ENCODE peak calls at places on chromosomes 3 and 15, in nine cellular contexts. L is lung; X is body of pancreas; N is CD4-positive, CD25-positive, alpha-beta regulatory T cell; F is endodermal cell; Z is neural progenitor cell; H is neuronal stem cell; A is K562; T is left lung. E is an unnamed sample.

GRCh38 chr3:116145613-116146012 is 299.7 kb downstream of the LSAMP start:
- DNase-seq in L (no peak), X (no peak), N (no peak), F (no peak), Z (no peak), H (no peak), A (no peak), T (no peak), E (no peak)

GRCh38 chr3:61807865-61808276 is 246.5 kb downstream of the PTPRG start:
- DNase-seq in L (no peak), X (no peak), N (no peak), F (no peak), Z (peak; percentile 55), H (no peak), A (no peak), T (no peak), E (peak; percentile 85)

GRCh38 chr3:194548346-194549321 is 61.8 kb upstream of the ATP13A3 start:
- DNase-seq in L (no peak), X (no peak), N (no peak), F (no peak), Z (no peak), H (no peak), A (no peak), T (no peak), E (no peak)

GRCh38 chr15:74420193-74420905 is 13.4 kb downstream of the SEMA7A start:
- DNase-seq in L (no peak), X (peak; percentile 28), N (no peak), F (no peak), Z (no peak), H (no peak), A (no peak), T (peak; percentile 29), E (no peak)

GRCh38 chr3:15796331-15796730 is 1.4 kb downstream of the ANKRD28 start:
- DNase-seq in L (no peak), X (no peak), N (no peak), F (no peak), Z (no peak), H (no peak), A (no peak), T (no peak), E (no peak)

GRCh38 chr3:110593749-110594148 is 477.9 kb upstream of the NECTIN3 start:
- DNase-seq in L (no peak), X (no peak), N (no peak), F (no peak), Z (no peak), H (no peak), A (no peak), T (no peak), E (no peak)

GRCh38 chr15:68424754-68425390 is 7.1 kb downstream of the ITGA11 start:
- DNase-seq in L (no peak), X (no peak), N (no peak), F (peak; percentile 21), Z (no peak), H (no peak), A (no peak), T (no peak), E (no peak)

GRCh38 chr3:54262943-54263342 is 140.6 kb downstream of the CACNA2D3 start:
- DNase-seq in L (no peak), X (no peak), N (no peak), F (no peak), Z (no peak), H (no peak), A (no peak), T (no peak), E (no peak)

DNA sequence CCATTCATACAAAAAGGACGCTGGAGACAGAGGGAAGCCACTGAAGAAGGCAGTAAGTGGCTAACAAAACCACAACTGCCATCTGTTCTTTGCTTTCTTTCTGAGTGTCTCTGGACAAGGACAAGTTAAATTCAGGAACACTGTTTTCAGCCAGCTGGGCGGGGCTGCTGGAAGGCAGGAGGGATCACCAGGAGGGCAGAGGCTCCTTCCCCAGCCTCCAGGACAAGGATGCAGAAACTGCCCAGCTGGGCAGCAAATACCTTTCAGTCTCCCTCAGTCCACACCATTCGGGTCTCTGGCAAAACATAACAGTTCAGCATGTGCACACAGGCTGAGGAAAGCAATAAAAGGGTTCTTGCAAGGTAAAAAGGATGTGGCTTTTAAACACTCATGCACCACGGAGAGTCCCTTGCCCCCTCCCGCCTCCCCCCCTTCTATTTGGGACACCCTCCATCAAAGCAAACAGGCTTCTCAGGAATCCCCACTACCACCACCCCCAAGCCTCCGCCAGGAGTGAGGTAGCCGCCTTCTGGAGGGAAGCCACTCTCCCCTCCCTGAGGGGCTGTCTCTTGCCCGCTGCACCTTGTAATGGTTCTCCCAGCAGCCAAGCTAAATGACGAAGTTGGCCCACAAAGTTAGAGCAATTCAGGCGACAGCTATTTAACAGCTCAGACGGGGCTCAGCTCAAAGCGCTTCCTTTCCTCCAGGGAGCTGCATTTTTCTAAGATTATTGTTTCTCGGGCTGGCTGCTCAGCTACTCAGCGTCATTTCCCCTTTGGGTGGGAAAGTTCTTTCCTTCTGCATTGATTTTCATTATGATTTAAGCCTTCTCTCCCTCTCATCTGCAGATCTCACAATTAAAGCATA is 3.8 kb downstream of the HEG1 start:
- DNase-seq in L (no peak), X (no peak), N (peak; percentile 42), F (peak; percentile 90), Z (peak; percentile 66), H (no peak), A (no peak), T (no peak), E (peak; percentile 72)
- H3K4me3 ChIP-seq in L (no peak overlapping the region), X (no peak overlapping the region), N (peak overlapping the region; percentile 90), F (peak overlapping the region; percentile 69), Z (peak overlapping the region; percentile 17), H (no peak overlapping the region), A (no peak overlapping the region), T (no peak overlapping the region), E (peak overlapping the region; percentile 93)

GRCh38 chr3:10524799-10525301 is 19.5 kb upstream of the ATP2B2 start:
- DNase-seq in L (no peak), X (no peak), N (no peak), F (peak; percentile 34), Z (no peak), H (no peak), A (no peak), T (no peak), E (no peak)

GRCh38 chr3:10528046-10528445 is 22.7 kb upstream of the ATP2B2 start:
- DNase-seq in L (no peak), X (no peak), N (no peak), F (peak; percentile 8), Z (peak; percentile 16), H (no peak), A (no peak), T (no peak), E (no peak)

GRCh38 chr3:10529809-10530208 is 24.4 kb upstream of the ATP2B2 start:
- DNase-seq in L (no peak), X (no peak), N (no peak), F (peak; percentile 18), Z (no peak), H (no peak), A (no peak), T (no peak), E (no peak)

GRCh38 chr3:10526366-10526765 is 21.0 kb upstream of the ATP2B2 start:
- DNase-seq in L (no peak), X (no peak), N (no peak), F (peak; percentile 32), Z (no peak), H (no peak), A (no peak), T (no peak), E (no peak)

GRCh38 chr3:10527295-10528016 is 22.1 kb upstream of the ATP2B2 start:
- DNase-seq in L (no peak), X (no peak), N (no peak), F (peak; percentile 57), Z (no peak), H (no peak), A (no peak), T (no peak), E (no peak)
- H3K27ac ChIP-seq in L (no peak overlapping the region), X (no peak overlapping the region), N (no peak overlapping the region), F (no peak overlapping the region), Z (no peak overlapping the region), H (no peak overlapping the region), A (no peak overlapping the region), T (no peak overlapping the region), E (no peak overlapping the region)

GRCh38 chr3:66582721-66583141 is 81.9 kb upstream of the LRIG1 start:
- DNase-seq in L (no peak), X (no peak), N (peak; percentile 13), F (no peak), Z (no peak), H (no peak), A (no peak), T (no peak), E (peak; percentile 72)

GRCh38 chr3:66577804-66578203 is 77.0 kb upstream of the LRIG1 start:
- DNase-seq in L (no peak), X (no peak), N (no peak), F (no peak), Z (no peak), H (no peak), A (no peak), T (no peak), E (no peak)

GRCh38 chr3:66585696-66586095 is 84.9 kb upstream of the LRIG1 start:
- DNase-seq in L (no peak), X (no peak), N (no peak), F (no peak), Z (no peak), H (no peak), A (no peak), T (no peak), E (no peak)

GRCh38 chr3:66583646-66584045 is 82.8 kb upstream of the LRIG1 start:
- DNase-seq in L (no peak), X (no peak), N (no peak), F (no peak), Z (no peak), H (no peak), A (no peak), T (no peak), E (no peak)

DNA sequence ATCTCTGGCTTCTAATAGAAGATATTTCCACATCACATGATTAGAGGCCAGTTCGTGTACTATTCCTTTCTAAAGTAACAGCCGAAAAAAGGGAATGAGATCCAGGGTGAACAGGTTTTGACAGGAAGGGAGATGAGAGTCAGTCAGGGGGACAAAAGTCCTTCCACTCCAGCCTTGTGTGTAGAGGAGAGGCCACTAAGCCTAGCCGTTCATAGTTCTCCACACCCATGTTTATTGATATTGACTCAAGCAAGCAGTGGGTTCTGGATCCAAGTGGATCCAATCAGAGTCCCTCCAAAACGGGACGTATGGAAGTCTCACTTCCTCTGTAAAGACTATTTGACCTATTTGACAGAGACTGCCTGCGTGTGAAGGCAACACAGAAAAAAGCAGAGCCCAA is 80.4 kb upstream of the LRIG1 start:
- DNase-seq in L (no peak), X (no peak), N (no peak), F (no peak), Z (no peak), H (no peak), A (no peak), T (no peak), E (no peak)
- H3K9me3 ChIP-seq in L (no peaks in the 10 kb centered on the region), X (no peaks in the 10 kb centered on the region), N (no peaks in the 10 kb centered on the region), F (peaks cover 5% of the 10 kb centered on the region), Z (no peaks in the 10 kb centered on the region), H (peaks cover 2% of the 10 kb centered on the region), A (no peaks in the 10 kb centered on the region), T (no peaks in the 10 kb centered on the region), E (no peaks in the 10 kb centered on the region)

GRCh38 chr3:128481438-128481942 is 11.5 kb downstream of the GATA2 start:
- DNase-seq in L (no peak), X (no peak), N (no peak), F (peak; percentile 74), Z (peak; percentile 70), H (no peak), A (no peak), T (peak; percentile 71), E (no peak)

GRCh38 chr3:128483657-128484403 is 9.2 kb downstream of the GATA2 start:
- DNase-seq in L (no peak), X (no peak), N (no peak), F (peak; percentile 78), Z (peak; percentile 63), H (no peak), A (peak; percentile 35), T (peak; percentile 67), E (no peak)

GRCh38 chr3:128482175-128482856 is 10.7 kb downstream of the GATA2 start:
- DNase-seq in L (no peak), X (no peak), N (no peak), F (peak; percentile 66), Z (peak; percentile 48), H (no peak), A (no peak), T (peak; percentile 38), E (peak; percentile 57)

GRCh38 chr3:128484404-128485282 is 8.4 kb downstream of the GATA2 start:
- DNase-seq in L (no peak), X (no peak), N (no peak), F (peak; percentile 68), Z (peak; percentile 66), H (no peak), A (peak; percentile 30), T (peak; percentile 50), E (no peak)

DNA sequence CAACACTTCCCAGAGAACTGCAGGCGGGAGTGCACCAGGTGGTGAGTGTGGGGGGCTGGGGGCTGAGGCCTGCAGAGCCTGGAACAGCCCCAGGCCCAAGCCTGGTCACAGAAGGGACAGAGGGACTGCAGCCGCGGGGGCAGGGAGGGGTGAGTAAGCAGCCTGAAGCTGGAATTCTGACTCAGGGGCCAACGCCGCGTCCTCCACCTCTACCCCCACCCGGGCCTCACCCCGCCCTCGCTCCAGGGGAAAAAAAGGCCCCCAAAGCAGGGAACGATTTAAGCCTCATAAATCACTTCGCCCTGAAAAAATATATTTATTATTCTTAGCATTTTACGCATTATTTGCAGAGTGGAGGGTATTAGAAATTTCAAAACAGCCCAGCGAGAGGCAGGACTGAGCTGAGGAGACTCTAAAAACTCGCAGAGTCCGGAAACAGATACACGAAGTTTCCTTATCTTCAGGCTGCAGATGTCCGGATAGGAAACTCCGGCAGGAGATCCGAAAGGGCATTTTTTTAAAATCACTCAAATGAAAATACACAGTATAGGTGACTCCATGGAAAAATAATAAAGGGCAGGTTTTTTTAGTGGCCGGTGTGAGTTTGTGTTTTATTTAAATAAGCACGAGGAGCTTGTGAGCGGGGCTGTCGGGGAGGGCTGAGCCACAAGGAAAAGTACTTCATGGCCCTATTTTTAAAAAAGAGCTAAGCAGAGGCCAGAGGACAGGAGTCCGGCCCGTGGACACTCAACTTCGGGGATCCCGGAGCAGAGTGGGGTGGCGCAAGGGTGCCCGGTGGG is 9.9 kb downstream of the GATA2 start:
- DNase-seq in L (no peak), X (no peak), N (no peak), F (peak; percentile 68), Z (peak; percentile 71), H (no peak), A (peak; percentile 84), T (peak; percentile 75), E (no peak)
- H3K4me3 ChIP-seq in L (no peak overlapping the region), X (no peak overlapping the region), N (peak overlapping the region; percentile 11), F (peak overlapping the region; percentile 48), Z (peak overlapping the region; percentile 11), H (no peak overlapping the region), A (peak overlapping the region; percentile 98), T (no peak overlapping the region), E (no peak overlapping the region)